ENCODE peak calls at places on chromosomes 6 and 20, in ten cellular contexts. One of them, this sample, is unnamed.

GRCh38 chr6:139161817-139162284 is 27.0 kb downstream of the HECA start:
- DNase-seq in activated CD8-positive, alpha-beta T cell treated with anti-CD3 and anti-CD28 coated beads for 36 hours: peak
- DNase-seq in AG10803: no peak
- DNase-seq in NB4: no peak
- DNase-seq in GM13977: peak
- DNase-seq in cardiac fibroblast: no peak
- DNase-seq in brain microvascular endothelial cell: no peak
- DNase-seq in heart right ventricle: no peak
- DNase-seq in chondrocyte: no peak
- DNase-seq in fibroblast of mammary gland: no peak
- DNase-seq in this sample: no peak

GRCh38 chr20:50001784-50002311 is 19.1 kb downstream of the SNAI1 start:
- DNase-seq in activated CD8-positive, alpha-beta T cell treated with anti-CD3 and anti-CD28 coated beads for 36 hours: peak
- DNase-seq in AG10803: no peak
- DNase-seq in NB4: no peak
- DNase-seq in GM13977: no peak
- DNase-seq in cardiac fibroblast: no peak
- DNase-seq in brain microvascular endothelial cell: no peak
- DNase-seq in heart right ventricle: no peak
- DNase-seq in chondrocyte: no peak
- DNase-seq in fibroblast of mammary gland: no peak
- DNase-seq in this sample: no peak

GRCh38 chr6:85285146-85285545 is 164.7 kb upstream of the NT5E start:
- DNase-seq in activated CD8-positive, alpha-beta T cell treated with anti-CD3 and anti-CD28 coated beads for 36 hours: no peak
- DNase-seq in AG10803: no peak
- DNase-seq in NB4: no peak
- DNase-seq in GM13977: no peak
- DNase-seq in cardiac fibroblast: no peak
- DNase-seq in brain microvascular endothelial cell: no peak
- DNase-seq in heart right ventricle: no peak
- DNase-seq in chondrocyte: no peak
- DNase-seq in fibroblast of mammary gland: no peak
- DNase-seq in this sample: no peak

GRCh38 chr6:155278319-155279049 is 14.7 kb downstream of the CLDN20 start:
- DNase-seq in activated CD8-positive, alpha-beta T cell treated with anti-CD3 and anti-CD28 coated beads for 36 hours: no peak
- DNase-seq in AG10803: no peak
- DNase-seq in NB4: no peak
- DNase-seq in GM13977: no peak
- DNase-seq in cardiac fibroblast: peak
- DNase-seq in brain microvascular endothelial cell: no peak
- DNase-seq in heart right ventricle: no peak
- DNase-seq in chondrocyte: no peak
- DNase-seq in fibroblast of mammary gland: no peak
- DNase-seq in this sample: no peak

GRCh38 chr6:4543596-4543995 is 232.6 kb upstream of the CDYL start:
- DNase-seq in activated CD8-positive, alpha-beta T cell treated with anti-CD3 and anti-CD28 coated beads for 36 hours: no peak
- DNase-seq in AG10803: no peak
- DNase-seq in NB4: no peak
- DNase-seq in GM13977: no peak
- DNase-seq in cardiac fibroblast: peak
- DNase-seq in brain microvascular endothelial cell: peak
- DNase-seq in heart right ventricle: no peak
- DNase-seq in chondrocyte: no peak
- DNase-seq in fibroblast of mammary gland: no peak
- DNase-seq in this sample: no peak

GRCh38 chr20:51509208-51509607 is 33.3 kb downstream of the NFATC2 start:
- DNase-seq in activated CD8-positive, alpha-beta T cell treated with anti-CD3 and anti-CD28 coated beads for 36 hours: no peak
- DNase-seq in AG10803: no peak
- DNase-seq in NB4: no peak
- DNase-seq in GM13977: no peak
- DNase-seq in cardiac fibroblast: no peak
- DNase-seq in brain microvascular endothelial cell: no peak
- DNase-seq in heart right ventricle: no peak
- DNase-seq in chondrocyte: no peak
- DNase-seq in fibroblast of mammary gland: no peak
- DNase-seq in this sample: no peak

GRCh38 chr20:5081196-5081595 is 38.6 kb downstream of the PCNA start:
- DNase-seq in activated CD8-positive, alpha-beta T cell treated with anti-CD3 and anti-CD28 coated beads for 36 hours: no peak
- DNase-seq in AG10803: no peak
- DNase-seq in NB4: peak
- DNase-seq in GM13977: no peak
- DNase-seq in cardiac fibroblast: no peak
- DNase-seq in brain microvascular endothelial cell: no peak
- DNase-seq in heart right ventricle: no peak
- DNase-seq in chondrocyte: no peak
- DNase-seq in fibroblast of mammary gland: no peak
- DNase-seq in this sample: no peak

GRCh38 chr6:22041797-22042489 is 254.9 kb downstream of the PRL start:
- DNase-seq in activated CD8-positive, alpha-beta T cell treated with anti-CD3 and anti-CD28 coated beads for 36 hours: no peak
- DNase-seq in AG10803: peak
- DNase-seq in NB4: no peak
- DNase-seq in GM13977: no peak
- DNase-seq in cardiac fibroblast: peak
- DNase-seq in brain microvascular endothelial cell: peak
- DNase-seq in heart right ventricle: no peak
- DNase-seq in chondrocyte: no peak
- DNase-seq in fibroblast of mammary gland: peak
- DNase-seq in this sample: no peak

GRCh38 chr6:170291271-170292110 is 613 bp upstream of the DLL1 start:
- DNase-seq in activated CD8-positive, alpha-beta T cell treated with anti-CD3 and anti-CD28 coated beads for 36 hours: peak
- DNase-seq in AG10803: peak
- DNase-seq in NB4: peak
- DNase-seq in GM13977: peak
- DNase-seq in cardiac fibroblast: no peak
- DNase-seq in brain microvascular endothelial cell: no peak
- DNase-seq in heart right ventricle: peak
- DNase-seq in chondrocyte: peak
- DNase-seq in fibroblast of mammary gland: no peak
- DNase-seq in this sample: no peak

DNA sequence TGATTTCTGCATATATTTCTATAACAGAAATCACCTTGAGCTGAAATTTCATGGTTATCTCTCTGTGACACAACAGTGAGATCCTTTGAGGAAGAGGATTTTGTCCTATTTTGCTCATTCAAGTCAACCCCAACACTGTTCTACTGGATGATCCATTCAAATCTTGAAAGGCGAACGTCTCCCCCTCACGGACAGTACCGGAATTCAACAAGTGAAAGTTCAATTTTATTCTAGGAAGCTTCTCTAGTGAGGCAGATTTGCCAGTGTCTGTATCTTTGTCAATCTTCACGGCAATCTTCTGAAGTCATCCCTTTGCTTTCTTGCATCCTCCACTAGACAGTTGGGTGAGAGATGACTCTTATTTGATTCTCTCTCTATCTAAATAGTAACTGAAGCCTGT is 91.7 kb upstream of the PDE7B start:
- DNase-seq in activated CD8-positive, alpha-beta T cell treated with anti-CD3 and anti-CD28 coated beads for 36 hours: peak
- DNase-seq in AG10803: no peak
- DNase-seq in NB4: no peak
- DNase-seq in GM13977: no peak
- DNase-seq in cardiac fibroblast: peak
- DNase-seq in brain microvascular endothelial cell: peak
- DNase-seq in heart right ventricle: no peak
- DNase-seq in chondrocyte: no peak
- DNase-seq in fibroblast of mammary gland: peak
- DNase-seq in this sample: no peak
- TF ChIP-seq CTCF in activated CD8-positive, alpha-beta T cell treated with anti-CD3 and anti-CD28 coated beads for 36 hours: no peak
- TF ChIP-seq CTCF in AG10803: peak
- TF ChIP-seq CTCF in NB4: no peak
- TF ChIP-seq CTCF in GM13977: no peak
- TF ChIP-seq CTCF in cardiac fibroblast: peak
- TF ChIP-seq CTCF in brain microvascular endothelial cell: peak
- TF ChIP-seq CTCF in heart right ventricle: peak
- TF ChIP-seq CTCF in chondrocyte: peak
- TF ChIP-seq CTCF in fibroblast of mammary gland: peak
- TF ChIP-seq CTCF in this sample: no peak

GRCh38 chr20:14191559-14191958 is 145.9 kb downstream of the FLRT3 start:
- DNase-seq in activated CD8-positive, alpha-beta T cell treated with anti-CD3 and anti-CD28 coated beads for 36 hours: no peak
- DNase-seq in AG10803: no peak
- DNase-seq in NB4: no peak
- DNase-seq in GM13977: no peak
- DNase-seq in cardiac fibroblast: no peak
- DNase-seq in brain microvascular endothelial cell: no peak
- DNase-seq in heart right ventricle: no peak
- DNase-seq in chondrocyte: no peak
- DNase-seq in fibroblast of mammary gland: no peak
- DNase-seq in this sample: no peak

GRCh38 chr20:14193885-14194284 is 143.5 kb downstream of the FLRT3 start:
- DNase-seq in activated CD8-positive, alpha-beta T cell treated with anti-CD3 and anti-CD28 coated beads for 36 hours: no peak
- DNase-seq in AG10803: no peak
- DNase-seq in NB4: peak
- DNase-seq in GM13977: no peak
- DNase-seq in cardiac fibroblast: no peak
- DNase-seq in brain microvascular endothelial cell: no peak
- DNase-seq in heart right ventricle: no peak
- DNase-seq in chondrocyte: no peak
- DNase-seq in fibroblast of mammary gland: peak
- DNase-seq in this sample: no peak

GRCh38 chr20:14193443-14193842 is 144.0 kb downstream of the FLRT3 start:
- DNase-seq in activated CD8-positive, alpha-beta T cell treated with anti-CD3 and anti-CD28 coated beads for 36 hours: no peak
- DNase-seq in AG10803: no peak
- DNase-seq in NB4: no peak
- DNase-seq in GM13977: no peak
- DNase-seq in cardiac fibroblast: no peak
- DNase-seq in brain microvascular endothelial cell: no peak
- DNase-seq in heart right ventricle: no peak
- DNase-seq in chondrocyte: no peak
- DNase-seq in fibroblast of mammary gland: no peak
- DNase-seq in this sample: no peak

DNA sequence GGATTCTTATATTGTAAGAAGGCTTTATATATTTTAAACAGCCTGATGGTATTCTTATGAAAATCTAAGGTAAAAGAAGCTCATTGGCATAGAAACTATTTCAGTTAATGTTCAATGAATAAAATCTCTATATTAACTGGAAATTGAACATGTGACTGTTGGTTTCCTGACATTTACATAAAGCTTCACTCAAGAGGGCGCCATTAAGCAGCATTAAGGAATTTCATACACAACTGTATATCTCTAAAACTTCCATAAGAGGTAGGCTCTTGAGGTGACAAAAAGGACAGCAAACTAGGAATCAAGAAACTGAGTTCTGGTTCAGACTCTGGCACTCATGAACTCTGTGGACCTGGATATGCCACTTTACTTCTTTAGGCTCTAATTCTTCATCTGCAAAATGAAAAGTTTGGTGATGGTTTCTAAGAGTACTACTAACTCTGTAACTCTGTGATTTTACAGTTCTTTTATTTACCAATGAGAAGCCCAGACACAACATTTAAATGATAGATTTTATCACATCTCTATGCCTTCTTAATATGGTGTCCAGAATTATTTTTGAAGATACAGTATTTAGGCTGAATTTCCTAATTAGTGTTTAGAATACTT is 147.5 kb downstream of the FLRT3 start:
- DNase-seq in activated CD8-positive, alpha-beta T cell treated with anti-CD3 and anti-CD28 coated beads for 36 hours: no peak
- DNase-seq in AG10803: peak
- DNase-seq in NB4: peak
- DNase-seq in GM13977: no peak
- DNase-seq in cardiac fibroblast: peak
- DNase-seq in brain microvascular endothelial cell: peak
- DNase-seq in heart right ventricle: no peak
- DNase-seq in chondrocyte: no peak
- DNase-seq in fibroblast of mammary gland: peak
- DNase-seq in this sample: no peak
- TF ChIP-seq CTCF in activated CD8-positive, alpha-beta T cell treated with anti-CD3 and anti-CD28 coated beads for 36 hours: no peak
- TF ChIP-seq CTCF in AG10803: peak
- TF ChIP-seq CTCF in NB4: peak
- TF ChIP-seq CTCF in GM13977: peak
- TF ChIP-seq CTCF in cardiac fibroblast: no peak
- TF ChIP-seq CTCF in brain microvascular endothelial cell: peak
- TF ChIP-seq CTCF in heart right ventricle: peak
- TF ChIP-seq CTCF in chondrocyte: peak
- TF ChIP-seq CTCF in fibroblast of mammary gland: peak
- TF ChIP-seq CTCF in this sample: peak

GRCh38 chr6:158558415-158559306 is 1.2 kb upstream of the TMEM181 start:
- DNase-seq in activated CD8-positive, alpha-beta T cell treated with anti-CD3 and anti-CD28 coated beads for 36 hours: no peak
- DNase-seq in AG10803: no peak
- DNase-seq in NB4: no peak
- DNase-seq in GM13977: no peak
- DNase-seq in cardiac fibroblast: no peak
- DNase-seq in brain microvascular endothelial cell: no peak
- DNase-seq in heart right ventricle: no peak
- DNase-seq in chondrocyte: no peak
- DNase-seq in fibroblast of mammary gland: no peak
- DNase-seq in this sample: no peak
- TF ChIP-seq CTCF in activated CD8-positive, alpha-beta T cell treated with anti-CD3 and anti-CD28 coated beads for 36 hours: no peak
- TF ChIP-seq CTCF in AG10803: no peak
- TF ChIP-seq CTCF in NB4: no peak
- TF ChIP-seq CTCF in GM13977: no peak
- TF ChIP-seq CTCF in cardiac fibroblast: no peak
- TF ChIP-seq CTCF in brain microvascular endothelial cell: no peak
- TF ChIP-seq CTCF in heart right ventricle: no peak
- TF ChIP-seq CTCF in chondrocyte: no peak
- TF ChIP-seq CTCF in fibroblast of mammary gland: no peak
- TF ChIP-seq CTCF in this sample: no peak

GRCh38 chr6:157520117-157520406 is 139.1 kb downstream of the ZDHHC14 start:
- DNase-seq in activated CD8-positive, alpha-beta T cell treated with anti-CD3 and anti-CD28 coated beads for 36 hours: no peak
- DNase-seq in AG10803: no peak
- DNase-seq in NB4: no peak
- DNase-seq in GM13977: no peak
- DNase-seq in cardiac fibroblast: no peak
- DNase-seq in brain microvascular endothelial cell: no peak
- DNase-seq in heart right ventricle: no peak
- DNase-seq in chondrocyte: no peak
- DNase-seq in fibroblast of mammary gland: no peak
- DNase-seq in this sample: no peak

GRCh38 chr6:157519255-157520116 is 138.5 kb downstream of the ZDHHC14 start:
- DNase-seq in activated CD8-positive, alpha-beta T cell treated with anti-CD3 and anti-CD28 coated beads for 36 hours: no peak
- DNase-seq in AG10803: no peak
- DNase-seq in NB4: no peak
- DNase-seq in GM13977: no peak
- DNase-seq in cardiac fibroblast: no peak
- DNase-seq in brain microvascular endothelial cell: no peak
- DNase-seq in heart right ventricle: no peak
- DNase-seq in chondrocyte: no peak
- DNase-seq in fibroblast of mammary gland: no peak
- DNase-seq in this sample: no peak

GRCh38 chr6:157517601-157518359 is 136.8 kb downstream of the ZDHHC14 start:
- DNase-seq in activated CD8-positive, alpha-beta T cell treated with anti-CD3 and anti-CD28 coated beads for 36 hours: no peak
- DNase-seq in AG10803: no peak
- DNase-seq in NB4: no peak
- DNase-seq in GM13977: no peak
- DNase-seq in cardiac fibroblast: no peak
- DNase-seq in brain microvascular endothelial cell: no peak
- DNase-seq in heart right ventricle: no peak
- DNase-seq in chondrocyte: no peak
- DNase-seq in fibroblast of mammary gland: no peak
- DNase-seq in this sample: no peak

GRCh38 chr6:157516319-157517026 is 135.5 kb downstream of the ZDHHC14 start:
- DNase-seq in activated CD8-positive, alpha-beta T cell treated with anti-CD3 and anti-CD28 coated beads for 36 hours: no peak
- DNase-seq in AG10803: no peak
- DNase-seq in NB4: no peak
- DNase-seq in GM13977: no peak
- DNase-seq in cardiac fibroblast: no peak
- DNase-seq in brain microvascular endothelial cell: no peak
- DNase-seq in heart right ventricle: no peak
- DNase-seq in chondrocyte: no peak
- DNase-seq in fibroblast of mammary gland: no peak
- DNase-seq in this sample: no peak

GRCh38 chr6:157518399-157519250 is 137.6 kb downstream of the ZDHHC14 start:
- DNase-seq in activated CD8-positive, alpha-beta T cell treated with anti-CD3 and anti-CD28 coated beads for 36 hours: no peak
- DNase-seq in AG10803: peak
- DNase-seq in NB4: no peak
- DNase-seq in GM13977: no peak
- DNase-seq in cardiac fibroblast: peak
- DNase-seq in brain microvascular endothelial cell: no peak
- DNase-seq in heart right ventricle: no peak
- DNase-seq in chondrocyte: no peak
- DNase-seq in fibroblast of mammary gland: no peak
- DNase-seq in this sample: no peak
- TF ChIP-seq CTCF in activated CD8-positive, alpha-beta T cell treated with anti-CD3 and anti-CD28 coated beads for 36 hours: no peak
- TF ChIP-seq CTCF in AG10803: no peak
- TF ChIP-seq CTCF in NB4: no peak
- TF ChIP-seq CTCF in GM13977: no peak
- TF ChIP-seq CTCF in cardiac fibroblast: no peak
- TF ChIP-seq CTCF in brain microvascular endothelial cell: no peak
- TF ChIP-seq CTCF in heart right ventricle: no peak
- TF ChIP-seq CTCF in chondrocyte: no peak
- TF ChIP-seq CTCF in fibroblast of mammary gland: no peak
- TF ChIP-seq CTCF in this sample: no peak